ENCODE peak calls at places on chromosomes 7 and 10, in eight cellular contexts. J is esophagus muscularis mucosa, M is GM12891, R is HCT116, K is endothelial cell of umbilical vein, X is K562, H is GM23338, I is transverse colon. B is an unnamed sample.

GRCh38 chr7:24881622-24882021 is 98.4 kb downstream of the OSBPL3 start:
- DNase-seq in M (no peak), R (no peak), X (no peak), H (peak; percentile 57), J (no peak), K (no peak), I (no peak), B (no peak)

GRCh38 chr7:137086896-137087295 is 218.4 kb downstream of the CHRM2 start:
- DNase-seq in X (no peak), I (no peak), H (peak; percentile 49), M (no peak), J (no peak), R (no peak), K (no peak), B (no peak)

GRCh38 chr7:73712773-73713172 is 6.7 kb downstream of the STX1A start:
- DNase-seq in K (no peak), X (no peak), M (no peak), H (no peak), R (no peak), I (no peak), J (no peak), B (no peak)

GRCh38 chr7:2812831-2813230 is 31.3 kb downstream of the GNA12 start:
- DNase-seq in J (no peak), R (no peak), K (no peak), I (no peak), X (no peak), H (peak; percentile 1), M (no peak), B (no peak)

GRCh38 chr10:11245510-11245909 is 227.8 kb downstream of the CELF2 start:
- DNase-seq in R (no peak), K (no peak), M (no peak), J (no peak), X (peak; percentile 17), H (no peak), I (no peak), B (no peak)

GRCh38 chr10:76382381-76382851 is 951.0 kb downstream of the LRMDA start:
- DNase-seq in H (no peak), X (no peak), J (no peak), M (no peak), I (no peak), R (no peak), K (no peak), B (no peak)

GRCh38 chr10:3948843-3949242 is 163.8 kb upstream of the KLF6 start:
- DNase-seq in X (no peak), M (no peak), K (peak; percentile 83), R (no peak), J (no peak), I (peak; percentile 63), H (no peak), B (peak; percentile 40)

GRCh38 chr7:5699951-5700384 is 81.5 kb downstream of the RNF216 start:
- DNase-seq in K (no peak), X (no peak), M (peak; percentile 26), I (peak; percentile 35), H (peak; percentile 42), R (no peak), J (no peak), B (no peak)

GRCh38 chr7:155580367-155580766 is 34.0 kb upstream of the CNPY1 start:
- DNase-seq in M (no peak), R (no peak), I (no peak), X (no peak), K (no peak), J (no peak), H (no peak), B (no peak)

GRCh38 chr7:18426564-18427226 is 68.9 kb upstream of the HDAC9 start:
- DNase-seq in H (no peak), X (no peak), R (no peak), J (no peak), K (peak; percentile 95), M (no peak), I (no peak), B (no peak)

DNA sequence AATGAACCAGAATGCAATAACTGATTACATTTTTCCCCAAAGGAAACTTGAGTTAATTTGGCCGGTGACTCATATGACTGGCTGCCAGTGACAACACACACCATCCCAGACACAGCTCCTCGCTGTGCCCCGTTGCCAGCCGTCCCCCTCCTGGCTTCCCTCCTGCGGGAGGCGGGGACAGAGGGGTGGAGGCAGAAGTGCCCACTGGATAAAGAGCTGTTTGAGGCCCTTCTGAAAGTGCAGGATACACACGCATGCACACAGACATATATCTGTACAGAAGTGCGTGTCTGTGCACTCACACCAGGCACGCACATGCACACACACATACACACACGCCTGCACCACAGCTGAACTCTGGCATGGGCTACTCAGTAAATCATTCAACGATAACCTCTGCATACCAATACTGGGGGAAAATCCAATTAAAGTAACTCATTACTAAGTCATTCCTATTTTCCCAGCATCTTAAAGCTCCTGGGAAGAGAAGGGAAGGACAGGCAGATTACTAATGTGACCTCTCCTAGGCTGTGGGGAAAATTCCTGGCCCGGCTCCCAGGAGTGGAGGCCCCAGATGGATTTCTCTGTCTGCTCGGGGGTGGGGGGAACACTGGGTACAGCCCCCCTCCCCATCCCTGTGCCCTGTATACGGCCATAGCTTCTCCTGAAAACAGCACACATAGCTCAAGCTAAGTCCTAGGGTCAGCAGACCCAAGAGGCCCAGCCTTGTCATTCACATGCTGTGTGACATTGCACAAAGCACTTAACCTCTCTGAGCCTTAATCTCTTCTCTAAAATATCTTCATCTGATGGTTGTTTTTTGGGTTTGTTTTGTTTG is 52.3 kb upstream of the MYL10 start:
- DNase-seq in I (no peak), K (peak; percentile 88), J (no peak), X (no peak), H (no peak), R (peak; percentile 26), M (no peak), B (peak; percentile 94)
- TF ChIP-seq POLR2AphosphoS5 in I (no peak), K (no peak), J (no peak), X (no peak), H (no peak), R (no peak), M (no peak), B (peak; percentile 10)

GRCh38 chr7:82445226-82445625 is 1.6 kb upstream of the CACNA2D1 start:
- DNase-seq in X (no peak), K (no peak), M (no peak), R (no peak), J (no peak), I (no peak), H (peak; percentile 76), B (no peak)

GRCh38 chr7:82446897-82447296 is 3.3 kb upstream of the CACNA2D1 start:
- DNase-seq in X (no peak), J (no peak), M (no peak), K (no peak), H (no peak), R (no peak), I (no peak), B (no peak)

GRCh38 chr7:82455295-82455694 is 11.7 kb upstream of the CACNA2D1 start:
- DNase-seq in K (no peak), I (no peak), X (no peak), M (no peak), R (no peak), J (no peak), H (no peak), B (no peak)

DNA sequence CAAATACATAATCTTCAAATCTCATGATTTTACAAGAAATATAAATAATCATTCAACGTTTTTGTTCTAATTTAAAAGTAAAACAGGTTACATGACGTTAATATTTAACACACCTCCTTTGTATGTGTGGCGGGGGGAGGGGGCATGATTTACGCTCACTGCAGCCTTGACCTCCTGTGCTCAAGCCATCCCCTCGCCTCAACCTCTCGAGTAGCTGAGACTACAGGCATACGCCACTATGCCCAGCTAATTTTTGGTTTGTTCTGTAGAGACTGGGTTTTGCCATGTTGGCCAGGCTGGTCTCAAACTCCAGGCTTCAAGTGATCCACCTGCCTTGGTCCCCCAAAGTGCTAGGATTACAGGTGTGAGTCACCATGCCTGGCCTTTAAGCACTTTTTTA is 7.2 kb upstream of the CACNA2D1 start:
- DNase-seq in R (no peak), M (no peak), I (no peak), K (no peak), J (no peak), H (no peak), X (no peak), B (no peak)
- TF ChIP-seq POLR2AphosphoS5 in R (no peak), M (no peak), I (no peak), K (no peak), J (no peak), H (no peak), X (no peak), B (no peak)

GRCh38 chr7:21945374-21946227 is at the start of gene CDCA7L:
- DNase-seq in K (peak; percentile 82), M (peak; percentile 75), I (peak; percentile 81), R (peak; percentile 71), J (no peak), H (peak; percentile 94), X (peak; percentile 52), B (peak; percentile 93)
- TF ChIP-seq POLR2AphosphoS5 in K (peak; percentile 80), M (peak; percentile 69), I (no peak), R (peak; percentile 87), J (peak; percentile 79), H (peak; percentile 83), X (no peak), B (peak; percentile 46)

DNA sequence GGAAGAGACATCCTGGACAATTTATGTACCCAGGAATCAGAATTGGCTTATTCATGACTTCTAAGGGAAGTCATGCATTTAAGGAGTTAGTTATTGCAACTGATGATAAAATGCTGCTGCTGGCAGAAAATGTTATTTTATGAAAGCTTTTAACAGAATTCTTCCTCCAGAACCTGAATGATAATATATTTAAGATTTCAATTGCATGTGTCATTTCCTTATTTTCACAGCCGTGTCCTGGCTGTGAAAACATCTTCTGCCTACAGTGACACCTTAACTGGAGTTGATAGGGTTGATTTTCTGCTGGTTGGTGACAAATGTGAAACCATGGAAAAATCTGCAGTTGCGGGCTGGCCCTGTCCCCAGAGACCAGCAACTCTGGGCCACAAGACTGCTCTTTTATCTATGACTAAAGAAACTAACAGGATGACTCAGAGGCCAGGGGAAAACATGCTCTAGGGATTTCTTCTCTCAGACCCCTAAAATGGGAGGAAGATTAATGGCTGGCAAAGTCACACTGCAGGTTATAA is 12.3 kb upstream of the TRUB1 start:
- DNase-seq in H (no peak), M (peak; percentile 2), J (no peak), K (peak; percentile 77), X (peak; percentile 13), I (no peak), R (no peak), B (no peak)
- TF ChIP-seq POLR2AphosphoS5 in H (no peak), M (no peak), J (no peak), K (no peak), X (no peak), I (no peak), R (no peak), B (no peak)

GRCh38 chr10:84416245-84416555 is 87.8 kb downstream of the CCSER2 start:
- DNase-seq in H (no peak), J (no peak), M (no peak), R (no peak), X (no peak), K (no peak), I (no peak), B (no peak)

GRCh38 chr10:84412482-84412881 is 84.1 kb downstream of the CCSER2 start:
- DNase-seq in J (no peak), R (no peak), H (no peak), X (peak; percentile 9), K (no peak), M (no peak), I (no peak), B (no peak)

GRCh38 chr10:84415539-84416244 is 87.3 kb downstream of the CCSER2 start:
- DNase-seq in H (no peak), M (no peak), X (no peak), I (peak; percentile 33), K (no peak), R (no peak), J (no peak), B (no peak)
- TF ChIP-seq POLR2AphosphoS5 in H (no peak), M (no peak), X (no peak), I (no peak), K (no peak), R (no peak), J (no peak), B (no peak)